ENCODE peak calls at places on chromosome 22, in ten cellular contexts. O is cardiac septum; W is T follicular helper cell; U is HEK293T; G is CD8-positive, alpha-beta memory T cell; A is iPS-NIHi11; T is HCT116; D is NCI-H774; F is uterus; M is kidney tubule cell. Z is an unnamed sample.
A peak's percentile ranks its signal among the peaks of the same experiment; 100 is the strongest.

GRCh38 chr22:36036167-36036624 is 7.6 kb upstream of the RBFOX2 start:
- DNase-seq in M (no peak), G (no peak), O (no peak), A (no peak), U (no peak), W (no peak), T (no peak), F (no peak), D (no peak), Z (no peak)

GRCh38 chr22:47695176-47695575 is 932.7 kb downstream of the TBC1D22A start:
- DNase-seq in O (no peak), F (no peak), M (no peak), W (no peak), G (no peak), D (no peak), T (no peak), U (no peak), A (no peak), Z (peak; percentile 22)

GRCh38 chr22:48491451-48491941 is 1336.2 kb downstream of the BRD1 start:
- DNase-seq in G (peak; percentile 28), M (no peak), T (no peak), A (no peak), W (no peak), F (peak; percentile 10), U (no peak), D (no peak), O (peak; percentile 38), Z (peak; percentile 53)

GRCh38 chr22:17717708-17718107 is 56.6 kb downstream of the BID start:
- DNase-seq in F (no peak), M (no peak), T (no peak), O (no peak), A (no peak), W (no peak), U (no peak), D (no peak), G (no peak), Z (no peak)

GRCh38 chr22:21621891-21622623 is 7.8 kb downstream of the YDJC start:
- DNase-seq in D (no peak), A (no peak), M (no peak), G (no peak), F (no peak), T (no peak), O (no peak), W (no peak), U (no peak), Z (no peak)

GRCh38 chr22:31652911-31653684 is 8.9 kb downstream of the PISD start:
- DNase-seq in M (peak; percentile 90), U (no peak), D (peak; percentile 0), F (no peak), W (no peak), O (no peak), A (no peak), T (no peak), G (no peak), Z (no peak)

GRCh38 chr22:48744283-48744641 is 1083.4 kb downstream of the BRD1 start:
- DNase-seq in O (peak; percentile 51), G (peak; percentile 30), F (no peak), M (no peak), T (no peak), D (no peak), W (no peak), A (peak; percentile 5), U (no peak), Z (peak; percentile 15)

GRCh38 chr22:37270928-37271650 is 11.2 kb upstream of the CYTH4 start:
- DNase-seq in U (no peak), W (no peak), M (no peak), T (no peak), A (no peak), O (no peak), G (no peak), F (no peak), D (no peak), Z (no peak)

GRCh38 chr22:20117656-20118571 is 888 bp upstream of the TRMT2A start:
- DNase-seq in F (no peak), G (peak; percentile 73), W (no peak), A (no peak), T (no peak), O (no peak), U (no peak), M (peak; percentile 28), D (no peak), Z (no peak)

GRCh38 chr22:44163536-44163935 is 17.2 kb upstream of the PARVG start:
- DNase-seq in D (no peak), U (no peak), A (no peak), G (no peak), W (no peak), M (no peak), O (no peak), F (no peak), T (no peak), Z (no peak)